ENCODE peak calls at places on chromosomes 13 and 19, in nine cellular contexts. V is AG10803; T is CD8-positive, alpha-beta T cell; B is progenitor cell of endocrine pancreas; F is fibroblast of lung; U is tibial artery; M is GM12865; K is cardiac fibroblast; P is heart left ventricle. G is an unnamed sample.

GRCh38 chr13:75385708-75386083 is 96.3 kb downstream of the TBC1D4 start:
- DNase-seq in V (no peak), T (no peak), B (no peak), F (no peak), U (no peak), M (no peak), K (no peak), P (no peak), G (no peak)

GRCh38 chr13:21014139-21014665 is 47.2 kb downstream of the LATS2 start:
- DNase-seq in V (no peak), T (no peak), B (no peak), F (no peak), U (peak; percentile 18), M (no peak), K (no peak), P (no peak), G (no peak)

GRCh38 chr13:35866801-35867200 is 264.4 kb downstream of the DCLK1 start:
- DNase-seq in V (no peak), T (no peak), B (no peak), F (peak; percentile 9), U (no peak), M (no peak), K (peak; percentile 54), P (no peak), G (no peak)

GRCh38 chr13:46296920-46297319 is 85.2 kb downstream of the LRRC63 start:
- DNase-seq in V (peak; percentile 98), T (no peak), B (no peak), F (peak; percentile 94), U (no peak), M (no peak), K (peak; percentile 92), P (no peak), G (no peak)

GRCh38 chr19:17946965-17947784 is 14.4 kb downstream of the CCDC124 start:
- DNase-seq in V (no peak), T (no peak), B (no peak), F (no peak), U (no peak), M (no peak), K (no peak), P (no peak), G (no peak)

GRCh38 chr19:3046621-3047306 is 15.5 kb downstream of the TLE5 start:
- DNase-seq in V (no peak), T (no peak), B (no peak), F (peak; percentile 55), U (no peak), M (no peak), K (peak; percentile 51), P (no peak), G (no peak)

GRCh38 chr13:95300625-95301134 is 571 bp downstream of the ABCC4 start:
- DNase-seq in V (peak; percentile 59), T (peak; percentile 65), B (peak; percentile 11), F (peak; percentile 51), U (no peak), M (peak; percentile 86), K (peak; percentile 57), P (peak; percentile 76), G (peak; percentile 29)

GRCh38 chr13:91955546-91956355 is 557.3 kb downstream of the GPC5 start:
- DNase-seq in V (no peak), T (no peak), B (no peak), F (no peak), U (no peak), M (no peak), K (no peak), P (no peak), G (no peak)

GRCh38 chr19:40604647-40605200 is 3.6 kb downstream of the LTBP4 start:
- DNase-seq in V (no peak), T (no peak), B (no peak), F (no peak), U (no peak), M (peak; percentile 40), K (no peak), P (no peak), G (no peak)

DNA sequence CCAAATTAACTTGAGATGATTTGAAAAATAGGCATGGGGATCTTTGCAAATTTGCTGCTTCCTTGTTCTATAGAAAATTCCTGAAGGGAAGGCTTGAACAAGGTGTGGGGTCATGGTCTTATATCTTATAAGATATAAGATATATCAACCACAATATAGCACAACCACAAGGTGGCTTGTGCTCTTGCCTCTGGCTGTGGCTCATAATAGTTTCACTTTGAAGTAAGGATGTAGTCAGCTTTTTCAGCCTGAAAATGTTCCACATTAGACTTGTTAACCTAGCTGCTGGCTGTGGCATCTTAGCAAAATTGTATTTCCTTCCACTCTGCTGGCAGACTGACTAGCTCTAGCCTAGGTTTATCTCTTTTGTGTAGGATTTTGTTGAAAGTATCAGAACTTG is 169.7 kb downstream of the KLF5 start:
- DNase-seq in V (no peak), T (no peak), B (no peak), F (no peak), U (no peak), M (no peak), K (peak; percentile 14), P (no peak), G (no peak)
- TF ChIP-seq CTCF in V (peak; percentile 22), T (no peak), B (no peak), F (no peak), U (no peak), M (no peak), K (no peak), P (no peak), G (no peak)

GRCh38 chr13:106755542-106755941 is 187.6 kb upstream of the ARGLU1 start:
- DNase-seq in V (no peak), T (no peak), B (no peak), F (no peak), U (no peak), M (no peak), K (no peak), P (no peak), G (no peak)
- TF ChIP-seq CTCF in V (no peak), T (no peak), B (no peak), F (no peak), U (no peak), M (no peak), K (no peak), P (no peak), G (no peak)

GRCh38 chr13:63345835-63346234 is 1930.2 kb upstream of the PCDH20 start:
- DNase-seq in V (no peak), T (no peak), B (no peak), F (no peak), U (no peak), M (no peak), K (no peak), P (no peak), G (no peak)
- TF ChIP-seq CTCF in V (no peak), T (no peak), B (no peak), F (no peak), U (no peak), M (no peak), K (no peak), P (no peak), G (no peak)

DNA sequence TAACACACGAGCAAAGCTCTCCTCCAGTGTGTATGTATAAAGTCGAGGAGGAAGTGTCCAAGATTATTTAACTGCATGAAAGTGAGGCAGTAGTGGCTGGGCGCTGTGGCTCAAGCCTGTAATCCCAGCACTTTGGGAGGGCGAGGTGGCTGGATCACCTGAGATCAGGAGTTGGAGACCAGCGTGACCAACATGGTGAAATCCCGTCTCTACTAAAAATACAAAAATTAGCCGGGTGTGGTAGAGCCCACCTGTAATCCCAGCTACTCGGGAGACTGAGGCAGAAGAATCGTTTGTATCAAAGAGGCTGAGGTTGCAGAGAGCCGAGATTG is 1.2 kb upstream of the ZNF20 start:
- DNase-seq in V (no peak), T (no peak), B (no peak), F (no peak), U (no peak), M (no peak), K (no peak), P (no peak), G (no peak)
- TF ChIP-seq CTCF in V (no peak), T (peak; percentile 38), B (no peak), F (no peak), U (no peak), M (no peak), K (no peak), P (no peak), G (peak; percentile 1)

DNA sequence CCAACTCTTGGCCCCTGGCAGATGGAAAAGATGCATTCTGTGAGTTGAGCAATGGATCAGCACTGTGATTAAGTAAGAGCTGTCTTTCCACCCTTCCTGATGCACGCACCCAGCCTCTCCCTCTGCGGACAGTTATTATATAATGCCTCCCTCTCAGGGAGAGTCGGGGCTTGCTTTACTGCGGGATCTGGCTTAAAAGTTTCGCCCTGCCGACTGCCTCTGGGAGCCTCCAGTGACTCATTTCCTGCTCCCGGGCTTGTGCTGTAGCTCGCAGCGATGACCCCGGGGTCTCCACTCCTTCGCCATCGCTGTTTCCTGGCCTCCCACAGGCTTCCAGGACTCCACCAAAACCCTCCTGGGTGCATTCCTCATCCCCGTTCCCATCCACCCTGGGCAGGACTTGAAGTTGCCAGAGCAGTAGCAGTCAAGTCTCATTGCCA is 107.4 kb upstream of the SLC7A1 start:
- DNase-seq in V (peak; percentile 93), T (no peak), B (no peak), F (peak; percentile 76), U (peak; percentile 44), M (no peak), K (peak; percentile 90), P (peak; percentile 66), G (no peak)
- TF ChIP-seq CTCF in V (no peak), T (no peak), B (no peak), F (no peak), U (no peak), M (no peak), K (no peak), P (no peak), G (no peak)

DNA sequence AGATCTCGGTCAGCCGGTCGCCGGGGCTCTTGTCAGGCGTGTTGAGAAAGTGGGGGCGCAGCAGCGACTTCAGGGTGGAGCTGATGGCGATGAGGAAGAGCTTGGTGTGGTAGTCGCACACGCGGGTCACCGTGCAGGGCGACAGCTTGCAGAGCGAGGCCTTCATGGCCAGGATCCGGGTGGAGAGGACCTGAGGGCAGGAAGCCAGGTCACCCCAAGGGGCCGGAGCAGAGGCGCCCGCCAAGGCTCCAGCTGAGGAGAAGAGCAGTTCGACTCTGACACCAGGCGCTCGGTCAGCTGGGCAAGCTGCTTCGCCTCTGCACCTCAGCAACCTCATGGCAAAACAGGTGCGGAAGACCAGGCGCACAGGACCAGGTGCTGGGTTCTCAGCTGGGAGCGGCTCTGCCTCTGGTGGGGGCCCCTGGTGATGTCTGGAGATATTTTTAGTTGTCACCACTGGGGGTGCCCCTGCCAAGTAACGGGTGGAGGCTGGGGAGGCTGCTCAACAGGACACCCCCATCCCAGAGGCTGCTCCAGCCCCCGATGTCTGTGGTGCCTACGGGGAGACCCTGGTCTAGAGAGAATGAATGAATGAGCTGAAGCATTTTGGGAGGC is 15.9 kb downstream of the CFD start:
- DNase-seq in V (no peak), T (no peak), B (no peak), F (no peak), U (no peak), M (no peak), K (no peak), P (no peak), G (no peak)
- TF ChIP-seq CTCF in V (no peak), T (no peak), B (no peak), F (no peak), U (no peak), M (no peak), K (no peak), P (no peak), G (no peak)